ENCODE peak calls at places on chromosomes 12 and 14, in nine cellular contexts. J is cardiac fibroblast, S is aorta, O is NCI-H345, M is NCI-H1105, T is LHCN-M2, D is fibroblast of mammary gland, W is bronchial epithelial cell, H is hepatocyte. K is an unnamed sample.

GRCh38 chr12:66352197-66352596 is 49.9 kb downstream of the HELB start:
- DNase-seq in J (peak; percentile 25), O (no peak), W (peak; percentile 24), D (peak; percentile 17), T (peak; percentile 5), H (peak; percentile 48), M (no peak), S (no peak), K (peak; percentile 35)

GRCh38 chr12:70508178-70508577 is 129.1 kb downstream of the PTPRB start:
- DNase-seq in M (no peak), T (peak; percentile 7), H (no peak), S (no peak), J (peak; percentile 59), D (peak; percentile 0), O (no peak), W (no peak), K (peak; percentile 0)

GRCh38 chr12:59372971-59373370 is 222.9 kb upstream of the SLC16A7 start:
- DNase-seq in H (peak; percentile 28), W (peak; percentile 28), T (no peak), J (peak; percentile 3), S (no peak), M (no peak), O (no peak), D (peak; percentile 44), K (peak; percentile 48)

GRCh38 chr14:102007916-102008418 is 43.6 kb downstream of the DYNC1H1 start:
- DNase-seq in O (no peak), S (no peak), D (no peak), H (no peak), W (no peak), T (no peak), J (no peak), M (no peak), K (no peak)

GRCh38 chr12:30898846-30899245 is 27.7 kb upstream of the TSPAN11 start:
- DNase-seq in J (no peak), S (no peak), M (no peak), H (no peak), D (peak; percentile 26), O (no peak), W (peak; percentile 51), T (no peak), K (no peak)

GRCh38 chr12:65891987-65892481 is 67.8 kb downstream of the HMGA2 start:
- DNase-seq in W (peak; percentile 96), S (peak; percentile 87), T (peak; percentile 99), O (no peak), M (no peak), D (peak; percentile 100), H (peak; percentile 73), J (peak; percentile 99), K (peak; percentile 89)

GRCh38 chr12:45357547-45358417 is 141.9 kb downstream of the ANO6 start:
- DNase-seq in M (no peak), H (no peak), O (no peak), D (peak; percentile 30), S (peak; percentile 53), J (peak; percentile 76), W (no peak), T (peak; percentile 20), K (peak; percentile 41)

GRCh38 chr12:3717283-3717974 is 35.5 kb downstream of the CRACR2A start:
- DNase-seq in J (no peak), W (no peak), H (peak; percentile 47), M (no peak), T (no peak), S (no peak), O (no peak), D (no peak), K (no peak)

GRCh38 chr12:5388581-5389535 is 43.0 kb upstream of the NTF3 start:
- DNase-seq in W (peak; percentile 80), S (no peak), D (no peak), J (no peak), T (peak; percentile 80), H (no peak), M (no peak), O (no peak), K (no peak)

GRCh38 chr12:108110844-108111243 is 18.2 kb upstream of the WSCD2 start:
- DNase-seq in M (no peak), J (no peak), O (no peak), T (no peak), H (no peak), S (no peak), W (no peak), D (no peak), K (no peak)

GRCh38 chr12:57216931-57217871 is 607 bp downstream of the NXPH4 start:
- DNase-seq in O (peak; percentile 26), W (no peak), M (peak; percentile 11), S (no peak), J (peak; percentile 40), D (no peak), H (no peak), T (no peak), K (no peak)

GRCh38 chr14:104658325-104658712 is 31.1 kb upstream of the INF2 start:
- DNase-seq in J (no peak), S (no peak), O (no peak), H (no peak), D (no peak), M (no peak), T (no peak), W (no peak), K (no peak)

GRCh38 chr14:75458305-75458704 is 30.5 kb downstream of the JDP2 start:
- DNase-seq in H (no peak), O (no peak), M (no peak), D (no peak), S (no peak), W (no peak), T (no peak), J (no peak), K (no peak)